ENCODE peak calls at places on chromosomes 16 and 17, in eight cellular contexts. One of them, this sample, is unnamed.

GRCh38 chr17:42819939-42820535 is 4.0 kb downstream of the BECN1 start:
- DNase-seq in fibroblast of the conjunctiva: no peak
- DNase-seq in activated gamma-delta T cell treated with Interleukin-2 at 50 U/mL for 16 hours: peak; percentile 53
- DNase-seq in stimulated activated CD4-positive, alpha-beta T cell treated with anti-CD3 and anti-CD28 coated beads, TNF-alpha, amount 100 ng/mL, for 48 hours: peak; percentile 50
- DNase-seq in AG10803: peak; percentile 38
- DNase-seq in activated CD4-positive, CD25-positive, alpha-beta regulatory T cell treated with anti-CD3 and anti-CD28 coated beads, Interleukin-2, amount 50 U/mL, for 16 hours: peak; percentile 40
- DNase-seq in NCI-H510A: peak; percentile 79
- DNase-seq in GM10248: peak; percentile 62
- DNase-seq in this sample: peak; percentile 48

GRCh38 chr16:80151706-80152073 is 389.1 kb upstream of the DYNLRB2 start:
- DNase-seq in stimulated activated CD4-positive, alpha-beta T cell treated with anti-CD3 and anti-CD28 coated beads, TNF-alpha, amount 100 ng/mL, for 48 hours: no peak
- DNase-seq in activated CD4-positive, CD25-positive, alpha-beta regulatory T cell treated with anti-CD3 and anti-CD28 coated beads, Interleukin-2, amount 50 U/mL, for 16 hours: no peak
- DNase-seq in AG10803: peak; percentile 48
- DNase-seq in NCI-H510A: no peak
- DNase-seq in GM10248: no peak
- DNase-seq in activated gamma-delta T cell treated with Interleukin-2 at 50 U/mL for 16 hours: no peak
- DNase-seq in fibroblast of the conjunctiva: no peak
- DNase-seq in this sample: no peak

GRCh38 chr16:70270176-70270575 is 18.4 kb upstream of the EXOSC6 start:
- DNase-seq in activated CD4-positive, CD25-positive, alpha-beta regulatory T cell treated with anti-CD3 and anti-CD28 coated beads, Interleukin-2, amount 50 U/mL, for 16 hours: no peak
- DNase-seq in fibroblast of the conjunctiva: no peak
- DNase-seq in GM10248: no peak
- DNase-seq in stimulated activated CD4-positive, alpha-beta T cell treated with anti-CD3 and anti-CD28 coated beads, TNF-alpha, amount 100 ng/mL, for 48 hours: no peak
- DNase-seq in NCI-H510A: no peak
- DNase-seq in AG10803: no peak
- DNase-seq in activated gamma-delta T cell treated with Interleukin-2 at 50 U/mL for 16 hours: no peak
- DNase-seq in this sample: no peak

GRCh38 chr17:40996829-40997228 is 2.9 kb upstream of the KRTAP3-3 start:
- DNase-seq in activated gamma-delta T cell treated with Interleukin-2 at 50 U/mL for 16 hours: no peak
- DNase-seq in stimulated activated CD4-positive, alpha-beta T cell treated with anti-CD3 and anti-CD28 coated beads, TNF-alpha, amount 100 ng/mL, for 48 hours: no peak
- DNase-seq in NCI-H510A: no peak
- DNase-seq in AG10803: no peak
- DNase-seq in fibroblast of the conjunctiva: no peak
- DNase-seq in activated CD4-positive, CD25-positive, alpha-beta regulatory T cell treated with anti-CD3 and anti-CD28 coated beads, Interleukin-2, amount 50 U/mL, for 16 hours: no peak
- DNase-seq in GM10248: no peak
- DNase-seq in this sample: no peak

GRCh38 chr16:1188781-1189189 is 35.9 kb downstream of the CACNA1H start:
- DNase-seq in AG10803: peak; percentile 13
- DNase-seq in fibroblast of the conjunctiva: no peak
- DNase-seq in GM10248: peak; percentile 75
- DNase-seq in NCI-H510A: no peak
- DNase-seq in stimulated activated CD4-positive, alpha-beta T cell treated with anti-CD3 and anti-CD28 coated beads, TNF-alpha, amount 100 ng/mL, for 48 hours: no peak
- DNase-seq in activated CD4-positive, CD25-positive, alpha-beta regulatory T cell treated with anti-CD3 and anti-CD28 coated beads, Interleukin-2, amount 50 U/mL, for 16 hours: no peak
- DNase-seq in activated gamma-delta T cell treated with Interleukin-2 at 50 U/mL for 16 hours: peak; percentile 31
- DNase-seq in this sample: no peak

GRCh38 chr16:53089434-53090270 is 34.9 kb downstream of the CHD9 start:
- DNase-seq in NCI-H510A: no peak
- DNase-seq in GM10248: no peak
- DNase-seq in AG10803: peak; percentile 72
- DNase-seq in stimulated activated CD4-positive, alpha-beta T cell treated with anti-CD3 and anti-CD28 coated beads, TNF-alpha, amount 100 ng/mL, for 48 hours: no peak
- DNase-seq in activated CD4-positive, CD25-positive, alpha-beta regulatory T cell treated with anti-CD3 and anti-CD28 coated beads, Interleukin-2, amount 50 U/mL, for 16 hours: no peak
- DNase-seq in activated gamma-delta T cell treated with Interleukin-2 at 50 U/mL for 16 hours: no peak
- DNase-seq in fibroblast of the conjunctiva: no peak
- DNase-seq in this sample: peak; percentile 10

GRCh38 chr17:13001991-13002615 is 15.7 kb downstream of the ELAC2 start:
- DNase-seq in fibroblast of the conjunctiva: no peak
- DNase-seq in stimulated activated CD4-positive, alpha-beta T cell treated with anti-CD3 and anti-CD28 coated beads, TNF-alpha, amount 100 ng/mL, for 48 hours: no peak
- DNase-seq in AG10803: no peak
- DNase-seq in NCI-H510A: no peak
- DNase-seq in activated CD4-positive, CD25-positive, alpha-beta regulatory T cell treated with anti-CD3 and anti-CD28 coated beads, Interleukin-2, amount 50 U/mL, for 16 hours: no peak
- DNase-seq in activated gamma-delta T cell treated with Interleukin-2 at 50 U/mL for 16 hours: no peak
- DNase-seq in GM10248: no peak
- DNase-seq in this sample: no peak

GRCh38 chr17:75078097-75079022 is 9.4 kb upstream of the SLC16A5 start:
- DNase-seq in AG10803: peak; percentile 79
- DNase-seq in NCI-H510A: no peak
- DNase-seq in GM10248: peak; percentile 74
- DNase-seq in fibroblast of the conjunctiva: no peak
- DNase-seq in stimulated activated CD4-positive, alpha-beta T cell treated with anti-CD3 and anti-CD28 coated beads, TNF-alpha, amount 100 ng/mL, for 48 hours: no peak
- DNase-seq in activated CD4-positive, CD25-positive, alpha-beta regulatory T cell treated with anti-CD3 and anti-CD28 coated beads, Interleukin-2, amount 50 U/mL, for 16 hours: no peak
- DNase-seq in activated gamma-delta T cell treated with Interleukin-2 at 50 U/mL for 16 hours: no peak
- DNase-seq in this sample: peak; percentile 72

GRCh38 chr16:85110105-85110504 is 2.2 kb downstream of the CIBAR2 start:
- DNase-seq in GM10248: no peak
- DNase-seq in activated CD4-positive, CD25-positive, alpha-beta regulatory T cell treated with anti-CD3 and anti-CD28 coated beads, Interleukin-2, amount 50 U/mL, for 16 hours: no peak
- DNase-seq in AG10803: no peak
- DNase-seq in stimulated activated CD4-positive, alpha-beta T cell treated with anti-CD3 and anti-CD28 coated beads, TNF-alpha, amount 100 ng/mL, for 48 hours: no peak
- DNase-seq in activated gamma-delta T cell treated with Interleukin-2 at 50 U/mL for 16 hours: no peak
- DNase-seq in fibroblast of the conjunctiva: no peak
- DNase-seq in NCI-H510A: no peak
- DNase-seq in this sample: no peak

GRCh38 chr17:79843917-79844815 is 4.9 kb upstream of the CBX4 start:
- DNase-seq in AG10803: peak; percentile 73
- DNase-seq in activated CD4-positive, CD25-positive, alpha-beta regulatory T cell treated with anti-CD3 and anti-CD28 coated beads, Interleukin-2, amount 50 U/mL, for 16 hours: no peak
- DNase-seq in GM10248: no peak
- DNase-seq in activated gamma-delta T cell treated with Interleukin-2 at 50 U/mL for 16 hours: no peak
- DNase-seq in fibroblast of the conjunctiva: no peak
- DNase-seq in stimulated activated CD4-positive, alpha-beta T cell treated with anti-CD3 and anti-CD28 coated beads, TNF-alpha, amount 100 ng/mL, for 48 hours: no peak
- DNase-seq in NCI-H510A: peak; percentile 59
- DNase-seq in this sample: no peak

GRCh38 chr16:22347100-22347820 is 27.2 kb downstream of the CDR2 start:
- DNase-seq in GM10248: no peak
- DNase-seq in stimulated activated CD4-positive, alpha-beta T cell treated with anti-CD3 and anti-CD28 coated beads, TNF-alpha, amount 100 ng/mL, for 48 hours: no peak
- DNase-seq in AG10803: no peak
- DNase-seq in fibroblast of the conjunctiva: no peak
- DNase-seq in activated gamma-delta T cell treated with Interleukin-2 at 50 U/mL for 16 hours: no peak
- DNase-seq in NCI-H510A: no peak
- DNase-seq in activated CD4-positive, CD25-positive, alpha-beta regulatory T cell treated with anti-CD3 and anti-CD28 coated beads, Interleukin-2, amount 50 U/mL, for 16 hours: no peak
- DNase-seq in this sample: no peak

GRCh38 chr17:38469875-38470274 is 41.6 kb downstream of the ARHGAP23 start:
- DNase-seq in AG10803: peak; percentile 73
- DNase-seq in fibroblast of the conjunctiva: no peak
- DNase-seq in activated CD4-positive, CD25-positive, alpha-beta regulatory T cell treated with anti-CD3 and anti-CD28 coated beads, Interleukin-2, amount 50 U/mL, for 16 hours: no peak
- DNase-seq in NCI-H510A: no peak
- DNase-seq in stimulated activated CD4-positive, alpha-beta T cell treated with anti-CD3 and anti-CD28 coated beads, TNF-alpha, amount 100 ng/mL, for 48 hours: no peak
- DNase-seq in GM10248: no peak
- DNase-seq in activated gamma-delta T cell treated with Interleukin-2 at 50 U/mL for 16 hours: no peak
- DNase-seq in this sample: no peak

GRCh38 chr17:81150379-81151038 is 14.8 kb upstream of the PVALEF start:
- DNase-seq in GM10248: no peak
- DNase-seq in activated CD4-positive, CD25-positive, alpha-beta regulatory T cell treated with anti-CD3 and anti-CD28 coated beads, Interleukin-2, amount 50 U/mL, for 16 hours: no peak
- DNase-seq in stimulated activated CD4-positive, alpha-beta T cell treated with anti-CD3 and anti-CD28 coated beads, TNF-alpha, amount 100 ng/mL, for 48 hours: no peak
- DNase-seq in activated gamma-delta T cell treated with Interleukin-2 at 50 U/mL for 16 hours: no peak
- DNase-seq in fibroblast of the conjunctiva: no peak
- DNase-seq in AG10803: no peak
- DNase-seq in NCI-H510A: no peak
- DNase-seq in this sample: no peak

GRCh38 chr17:76834889-76835288 is 33.3 kb upstream of the MGAT5B start:
- DNase-seq in GM10248: no peak
- DNase-seq in activated CD4-positive, CD25-positive, alpha-beta regulatory T cell treated with anti-CD3 and anti-CD28 coated beads, Interleukin-2, amount 50 U/mL, for 16 hours: no peak
- DNase-seq in fibroblast of the conjunctiva: no peak
- DNase-seq in activated gamma-delta T cell treated with Interleukin-2 at 50 U/mL for 16 hours: no peak
- DNase-seq in AG10803: no peak
- DNase-seq in stimulated activated CD4-positive, alpha-beta T cell treated with anti-CD3 and anti-CD28 coated beads, TNF-alpha, amount 100 ng/mL, for 48 hours: no peak
- DNase-seq in NCI-H510A: no peak
- DNase-seq in this sample: no peak

GRCh38 chr17:27980035-27980434 is 62.4 kb upstream of the NLK start:
- DNase-seq in GM10248: no peak
- DNase-seq in activated CD4-positive, CD25-positive, alpha-beta regulatory T cell treated with anti-CD3 and anti-CD28 coated beads, Interleukin-2, amount 50 U/mL, for 16 hours: no peak
- DNase-seq in NCI-H510A: no peak
- DNase-seq in stimulated activated CD4-positive, alpha-beta T cell treated with anti-CD3 and anti-CD28 coated beads, TNF-alpha, amount 100 ng/mL, for 48 hours: no peak
- DNase-seq in fibroblast of the conjunctiva: no peak
- DNase-seq in activated gamma-delta T cell treated with Interleukin-2 at 50 U/mL for 16 hours: no peak
- DNase-seq in AG10803: peak; percentile 48
- DNase-seq in this sample: peak; percentile 98

GRCh38 chr17:55898195-55898594 is 147.3 kb downstream of the PCTP start:
- DNase-seq in activated gamma-delta T cell treated with Interleukin-2 at 50 U/mL for 16 hours: no peak
- DNase-seq in NCI-H510A: no peak
- DNase-seq in GM10248: no peak
- DNase-seq in AG10803: no peak
- DNase-seq in activated CD4-positive, CD25-positive, alpha-beta regulatory T cell treated with anti-CD3 and anti-CD28 coated beads, Interleukin-2, amount 50 U/mL, for 16 hours: no peak
- DNase-seq in fibroblast of the conjunctiva: no peak
- DNase-seq in stimulated activated CD4-positive, alpha-beta T cell treated with anti-CD3 and anti-CD28 coated beads, TNF-alpha, amount 100 ng/mL, for 48 hours: no peak
- DNase-seq in this sample: no peak

GRCh38 chr16:50644730-50645129 is 36.4 kb downstream of the SNX20 start:
- DNase-seq in activated gamma-delta T cell treated with Interleukin-2 at 50 U/mL for 16 hours: peak; percentile 45
- DNase-seq in fibroblast of the conjunctiva: peak; percentile 12
- DNase-seq in AG10803: peak; percentile 76
- DNase-seq in activated CD4-positive, CD25-positive, alpha-beta regulatory T cell treated with anti-CD3 and anti-CD28 coated beads, Interleukin-2, amount 50 U/mL, for 16 hours: no peak
- DNase-seq in NCI-H510A: no peak
- DNase-seq in GM10248: peak; percentile 65
- DNase-seq in stimulated activated CD4-positive, alpha-beta T cell treated with anti-CD3 and anti-CD28 coated beads, TNF-alpha, amount 100 ng/mL, for 48 hours: no peak
- DNase-seq in this sample: peak; percentile 21

GRCh38 chr16:47037396-47037745 is 63.9 kb upstream of the DNAJA2 start:
- DNase-seq in activated CD4-positive, CD25-positive, alpha-beta regulatory T cell treated with anti-CD3 and anti-CD28 coated beads, Interleukin-2, amount 50 U/mL, for 16 hours: no peak
- DNase-seq in activated gamma-delta T cell treated with Interleukin-2 at 50 U/mL for 16 hours: peak; percentile 19
- DNase-seq in NCI-H510A: no peak
- DNase-seq in fibroblast of the conjunctiva: no peak
- DNase-seq in stimulated activated CD4-positive, alpha-beta T cell treated with anti-CD3 and anti-CD28 coated beads, TNF-alpha, amount 100 ng/mL, for 48 hours: no peak
- DNase-seq in AG10803: no peak
- DNase-seq in GM10248: peak; percentile 58
- DNase-seq in this sample: no peak

GRCh38 chr16:70697601-70698170 is 11.8 kb upstream of the MTSS2 start:
- DNase-seq in NCI-H510A: no peak
- DNase-seq in GM10248: no peak
- DNase-seq in activated CD4-positive, CD25-positive, alpha-beta regulatory T cell treated with anti-CD3 and anti-CD28 coated beads, Interleukin-2, amount 50 U/mL, for 16 hours: no peak
- DNase-seq in stimulated activated CD4-positive, alpha-beta T cell treated with anti-CD3 and anti-CD28 coated beads, TNF-alpha, amount 100 ng/mL, for 48 hours: no peak
- DNase-seq in fibroblast of the conjunctiva: no peak
- DNase-seq in AG10803: peak; percentile 81
- DNase-seq in activated gamma-delta T cell treated with Interleukin-2 at 50 U/mL for 16 hours: no peak
- DNase-seq in this sample: no peak

GRCh38 chr16:11276880-11277593 is 757 bp upstream of the PRM2 start:
- DNase-seq in NCI-H510A: no peak
- DNase-seq in stimulated activated CD4-positive, alpha-beta T cell treated with anti-CD3 and anti-CD28 coated beads, TNF-alpha, amount 100 ng/mL, for 48 hours: no peak
- DNase-seq in fibroblast of the conjunctiva: no peak
- DNase-seq in AG10803: no peak
- DNase-seq in GM10248: no peak
- DNase-seq in activated CD4-positive, CD25-positive, alpha-beta regulatory T cell treated with anti-CD3 and anti-CD28 coated beads, Interleukin-2, amount 50 U/mL, for 16 hours: no peak
- DNase-seq in activated gamma-delta T cell treated with Interleukin-2 at 50 U/mL for 16 hours: no peak
- DNase-seq in this sample: no peak

GRCh38 chr16:3546990-3547682 is 30.1 kb downstream of the NLRC3 start:
- DNase-seq in GM10248: no peak
- DNase-seq in stimulated activated CD4-positive, alpha-beta T cell treated with anti-CD3 and anti-CD28 coated beads, TNF-alpha, amount 100 ng/mL, for 48 hours: no peak
- DNase-seq in activated gamma-delta T cell treated with Interleukin-2 at 50 U/mL for 16 hours: no peak
- DNase-seq in NCI-H510A: no peak
- DNase-seq in AG10803: no peak
- DNase-seq in activated CD4-positive, CD25-positive, alpha-beta regulatory T cell treated with anti-CD3 and anti-CD28 coated beads, Interleukin-2, amount 50 U/mL, for 16 hours: no peak
- DNase-seq in fibroblast of the conjunctiva: no peak
- DNase-seq in this sample: no peak

GRCh38 chr16:25366078-25366477 is 108.4 kb upstream of the ZKSCAN2 start:
- DNase-seq in activated gamma-delta T cell treated with Interleukin-2 at 50 U/mL for 16 hours: no peak
- DNase-seq in activated CD4-positive, CD25-positive, alpha-beta regulatory T cell treated with anti-CD3 and anti-CD28 coated beads, Interleukin-2, amount 50 U/mL, for 16 hours: no peak
- DNase-seq in GM10248: no peak
- DNase-seq in stimulated activated CD4-positive, alpha-beta T cell treated with anti-CD3 and anti-CD28 coated beads, TNF-alpha, amount 100 ng/mL, for 48 hours: no peak
- DNase-seq in fibroblast of the conjunctiva: no peak
- DNase-seq in AG10803: no peak
- DNase-seq in NCI-H510A: no peak
- DNase-seq in this sample: no peak

GRCh38 chr17:49618112-49618611 is 42.5 kb downstream of the NXPH3 start:
- DNase-seq in GM10248: no peak
- DNase-seq in NCI-H510A: no peak
- DNase-seq in activated CD4-positive, CD25-positive, alpha-beta regulatory T cell treated with anti-CD3 and anti-CD28 coated beads, Interleukin-2, amount 50 U/mL, for 16 hours: no peak
- DNase-seq in stimulated activated CD4-positive, alpha-beta T cell treated with anti-CD3 and anti-CD28 coated beads, TNF-alpha, amount 100 ng/mL, for 48 hours: no peak
- DNase-seq in AG10803: no peak
- DNase-seq in activated gamma-delta T cell treated with Interleukin-2 at 50 U/mL for 16 hours: no peak
- DNase-seq in fibroblast of the conjunctiva: no peak
- DNase-seq in this sample: no peak

GRCh38 chr16:69930117-69930776 is 20.9 kb upstream of the CLEC18A start:
- DNase-seq in activated CD4-positive, CD25-positive, alpha-beta regulatory T cell treated with anti-CD3 and anti-CD28 coated beads, Interleukin-2, amount 50 U/mL, for 16 hours: peak; percentile 11
- DNase-seq in stimulated activated CD4-positive, alpha-beta T cell treated with anti-CD3 and anti-CD28 coated beads, TNF-alpha, amount 100 ng/mL, for 48 hours: peak; percentile 7
- DNase-seq in fibroblast of the conjunctiva: no peak
- DNase-seq in GM10248: peak; percentile 85
- DNase-seq in AG10803: peak; percentile 59
- DNase-seq in activated gamma-delta T cell treated with Interleukin-2 at 50 U/mL for 16 hours: peak; percentile 43
- DNase-seq in NCI-H510A: peak; percentile 3
- DNase-seq in this sample: peak; percentile 59

GRCh38 chr17:31085563-31085962 is 9.2 kb upstream of the NF1 start:
- DNase-seq in AG10803: peak; percentile 79
- DNase-seq in NCI-H510A: no peak
- DNase-seq in stimulated activated CD4-positive, alpha-beta T cell treated with anti-CD3 and anti-CD28 coated beads, TNF-alpha, amount 100 ng/mL, for 48 hours: no peak
- DNase-seq in activated gamma-delta T cell treated with Interleukin-2 at 50 U/mL for 16 hours: no peak
- DNase-seq in activated CD4-positive, CD25-positive, alpha-beta regulatory T cell treated with anti-CD3 and anti-CD28 coated beads, Interleukin-2, amount 50 U/mL, for 16 hours: no peak
- DNase-seq in fibroblast of the conjunctiva: no peak
- DNase-seq in GM10248: no peak
- DNase-seq in this sample: peak; percentile 36

GRCh38 chr17:60102632-60103047 is 23.9 kb upstream of the HEATR6 start:
- DNase-seq in NCI-H510A: no peak
- DNase-seq in AG10803: peak; percentile 55
- DNase-seq in fibroblast of the conjunctiva: peak; percentile 39
- DNase-seq in stimulated activated CD4-positive, alpha-beta T cell treated with anti-CD3 and anti-CD28 coated beads, TNF-alpha, amount 100 ng/mL, for 48 hours: peak; percentile 13
- DNase-seq in GM10248: no peak
- DNase-seq in activated gamma-delta T cell treated with Interleukin-2 at 50 U/mL for 16 hours: no peak
- DNase-seq in activated CD4-positive, CD25-positive, alpha-beta regulatory T cell treated with anti-CD3 and anti-CD28 coated beads, Interleukin-2, amount 50 U/mL, for 16 hours: no peak
- DNase-seq in this sample: no peak

GRCh38 chr16:68784721-68785120 is 47.6 kb downstream of the CDH1 start:
- DNase-seq in stimulated activated CD4-positive, alpha-beta T cell treated with anti-CD3 and anti-CD28 coated beads, TNF-alpha, amount 100 ng/mL, for 48 hours: no peak
- DNase-seq in activated CD4-positive, CD25-positive, alpha-beta regulatory T cell treated with anti-CD3 and anti-CD28 coated beads, Interleukin-2, amount 50 U/mL, for 16 hours: no peak
- DNase-seq in AG10803: no peak
- DNase-seq in fibroblast of the conjunctiva: no peak
- DNase-seq in GM10248: no peak
- DNase-seq in NCI-H510A: no peak
- DNase-seq in activated gamma-delta T cell treated with Interleukin-2 at 50 U/mL for 16 hours: no peak
- DNase-seq in this sample: no peak

GRCh38 chr16:87138868-87139267 is 178.3 kb downstream of the C16orf95 start:
- DNase-seq in stimulated activated CD4-positive, alpha-beta T cell treated with anti-CD3 and anti-CD28 coated beads, TNF-alpha, amount 100 ng/mL, for 48 hours: no peak
- DNase-seq in AG10803: no peak
- DNase-seq in activated CD4-positive, CD25-positive, alpha-beta regulatory T cell treated with anti-CD3 and anti-CD28 coated beads, Interleukin-2, amount 50 U/mL, for 16 hours: no peak
- DNase-seq in fibroblast of the conjunctiva: no peak
- DNase-seq in activated gamma-delta T cell treated with Interleukin-2 at 50 U/mL for 16 hours: no peak
- DNase-seq in NCI-H510A: no peak
- DNase-seq in GM10248: no peak
- DNase-seq in this sample: no peak

GRCh38 chr16:23343643-23344612 is 41.8 kb downstream of the SCNN1B start:
- DNase-seq in NCI-H510A: no peak
- DNase-seq in GM10248: no peak
- DNase-seq in fibroblast of the conjunctiva: no peak
- DNase-seq in stimulated activated CD4-positive, alpha-beta T cell treated with anti-CD3 and anti-CD28 coated beads, TNF-alpha, amount 100 ng/mL, for 48 hours: no peak
- DNase-seq in AG10803: no peak
- DNase-seq in activated gamma-delta T cell treated with Interleukin-2 at 50 U/mL for 16 hours: no peak
- DNase-seq in activated CD4-positive, CD25-positive, alpha-beta regulatory T cell treated with anti-CD3 and anti-CD28 coated beads, Interleukin-2, amount 50 U/mL, for 16 hours: no peak
- DNase-seq in this sample: no peak

GRCh38 chr17:42748906-42749798 is 4.3 kb upstream of the EZH1 start:
- DNase-seq in GM10248: no peak
- DNase-seq in fibroblast of the conjunctiva: peak; percentile 82
- DNase-seq in NCI-H510A: no peak
- DNase-seq in activated CD4-positive, CD25-positive, alpha-beta regulatory T cell treated with anti-CD3 and anti-CD28 coated beads, Interleukin-2, amount 50 U/mL, for 16 hours: no peak
- DNase-seq in AG10803: no peak
- DNase-seq in stimulated activated CD4-positive, alpha-beta T cell treated with anti-CD3 and anti-CD28 coated beads, TNF-alpha, amount 100 ng/mL, for 48 hours: no peak
- DNase-seq in activated gamma-delta T cell treated with Interleukin-2 at 50 U/mL for 16 hours: no peak
- DNase-seq in this sample: no peak

GRCh38 chr16:4651842-4652241 is 27.2 kb downstream of the MGRN1 start:
- DNase-seq in activated gamma-delta T cell treated with Interleukin-2 at 50 U/mL for 16 hours: no peak
- DNase-seq in stimulated activated CD4-positive, alpha-beta T cell treated with anti-CD3 and anti-CD28 coated beads, TNF-alpha, amount 100 ng/mL, for 48 hours: no peak
- DNase-seq in activated CD4-positive, CD25-positive, alpha-beta regulatory T cell treated with anti-CD3 and anti-CD28 coated beads, Interleukin-2, amount 50 U/mL, for 16 hours: no peak
- DNase-seq in fibroblast of the conjunctiva: no peak
- DNase-seq in GM10248: no peak
- DNase-seq in AG10803: no peak
- DNase-seq in NCI-H510A: no peak
- DNase-seq in this sample: no peak